ENCODE peak calls at places on chromosome 10, in eight cellular contexts. R is midbrain; N is ureter; L is left ventricle myocardium inferior; Z is mucosa of gallbladder; V is Daoy; J is stomach; Y is stimulated activated CD4-positive, alpha-beta T cell treated with anti-CD3 and anti-CD28 coated beads, Interleukin-2, amount 100 ng/mL, for 48 hours. H is an unnamed sample.

GRCh38 chr10:64394744-64395143 is 873.5 kb downstream of the REEP3 start:
- DNase-seq in R (no peak), N (no peak), L (no peak), Z (no peak), V (no peak), J (no peak), Y (no peak), H (no peak)

GRCh38 chr10:102423372-102423968 is 2.8 kb downstream of the FBXL15 start:
- DNase-seq in R (no peak), N (no peak), L (no peak), Z (no peak), V (no peak), J (no peak), Y (no peak), H (no peak)

GRCh38 chr10:86213148-86213547 is 153.4 kb downstream of the GRID1 start:
- DNase-seq in R (no peak), N (no peak), L (no peak), Z (no peak), V (no peak), J (no peak), Y (no peak), H (no peak)

GRCh38 chr10:132878730-132879407 is 63.5 kb downstream of the CFAP46 start:
- DNase-seq in R (no peak), N (peak; percentile 23), L (no peak), Z (no peak), V (no peak), J (peak; percentile 10), Y (no peak), H (no peak)

GRCh38 chr10:59625842-59626522 is 83.7 kb downstream of the SLC16A9 start:
- DNase-seq in R (peak; percentile 90), N (peak; percentile 51), L (no peak), Z (peak; percentile 37), V (peak; percentile 39), J (peak; percentile 33), Y (peak; percentile 39), H (no peak)

GRCh38 chr10:104582604-104582951 is 58.5 kb upstream of the SORCS3 start:
- DNase-seq in R (no peak), N (no peak), L (no peak), Z (no peak), V (no peak), J (no peak), Y (no peak), H (no peak)

GRCh38 chr10:59991661-59992060 is 85.3 kb upstream of the CCDC6 start:
- DNase-seq in R (peak; percentile 12), N (peak; percentile 79), L (no peak), Z (peak; percentile 74), V (peak; percentile 68), J (peak; percentile 41), Y (no peak), H (no peak)

GRCh38 chr10:53403688-53404087 is 631.1 kb upstream of the MBL2 start:
- DNase-seq in R (no peak), N (peak; percentile 45), L (peak; percentile 84), Z (peak; percentile 51), V (no peak), J (peak; percentile 82), Y (no peak), H (peak; percentile 79)

GRCh38 chr10:3099291-3100092 is 32.1 kb downstream of the PFKP start:
- DNase-seq in R (no peak), N (no peak), L (no peak), Z (no peak), V (no peak), J (no peak), Y (no peak), H (no peak)

GRCh38 chr10:93471110-93471651 is 11.0 kb downstream of the MYOF start:
- DNase-seq in R (no peak), N (no peak), L (no peak), Z (no peak), V (peak; percentile 84), J (no peak), Y (no peak), H (no peak)

GRCh38 chr10:67629461-67629971 is 66.5 kb downstream of the CTNNA3 start:
- DNase-seq in R (no peak), N (no peak), L (no peak), Z (no peak), V (peak; percentile 1), J (no peak), Y (no peak), H (no peak)

GRCh38 chr10:58590152-58590551 is 77.5 kb downstream of the BICC1 start:
- DNase-seq in R (no peak), N (no peak), L (no peak), Z (peak; percentile 60), V (peak; percentile 76), J (no peak), Y (no peak), H (peak; percentile 55)

GRCh38 chr10:61140765-61141392 is 196.9 kb upstream of the RHOBTB1 start:
- DNase-seq in R (peak; percentile 86), N (no peak), L (no peak), Z (peak; percentile 32), V (peak; percentile 32), J (peak; percentile 37), Y (no peak), H (peak; percentile 19)

GRCh38 chr10:77836299-77836820 is 90.2 kb downstream of the DLG5 start:
- DNase-seq in R (no peak), N (no peak), L (peak; percentile 67), Z (peak; percentile 55), V (no peak), J (peak; percentile 57), Y (peak; percentile 53), H (peak; percentile 82)

GRCh38 chr10:131980757-131981428 is 830 bp downstream of the BNIP3 start:
- DNase-seq in R (no peak), N (no peak), L (no peak), Z (no peak), V (no peak), J (no peak), Y (no peak), H (no peak)

GRCh38 chr10:11702264-11702663 is 39.9 kb upstream of the ECHDC3 start:
- DNase-seq in R (no peak), N (no peak), L (no peak), Z (no peak), V (no peak), J (no peak), Y (no peak), H (no peak)